ENCODE peak calls at places on chromosomes 12 and 14, in nine cellular contexts. One of them, this sample, is unnamed. For H3K36me3, the result is how much of the 10 kb centered on the place peaks cover.

GRCh38 chr14:52602131-52602530 is 49.5 kb downstream of the GPR137C start:
- DNase-seq in spleen: no peak
- DNase-seq in astrocyte: no peak
- DNase-seq in CD4-positive, CD25-positive, alpha-beta regulatory T cell: no peak
- DNase-seq in adrenal gland: no peak
- DNase-seq in HCT116: no peak
- DNase-seq in cardiac muscle cell: no peak
- DNase-seq in heart right ventricle: no peak
- DNase-seq in GM23248: no peak
- DNase-seq in this sample: no peak

GRCh38 chr14:100617715-100618693 is 30.8 kb upstream of the BEGAIN start:
- DNase-seq in spleen: peak
- DNase-seq in astrocyte: no peak
- DNase-seq in CD4-positive, CD25-positive, alpha-beta regulatory T cell: no peak
- DNase-seq in adrenal gland: peak
- DNase-seq in HCT116: no peak
- DNase-seq in cardiac muscle cell: peak
- DNase-seq in heart right ventricle: peak
- DNase-seq in GM23248: peak
- DNase-seq in this sample: no peak

GRCh38 chr14:80426686-80427085 is 215.4 kb upstream of the DIO2 start:
- DNase-seq in spleen: no peak
- DNase-seq in astrocyte: peak
- DNase-seq in CD4-positive, CD25-positive, alpha-beta regulatory T cell: no peak
- DNase-seq in adrenal gland: no peak
- DNase-seq in HCT116: no peak
- DNase-seq in cardiac muscle cell: peak
- DNase-seq in heart right ventricle: no peak
- DNase-seq in GM23248: peak
- DNase-seq in this sample: no peak

GRCh38 chr14:20460458-20461229 is 590 bp downstream of the PIP4P1 start:
- DNase-seq in spleen: no peak
- DNase-seq in astrocyte: no peak
- DNase-seq in CD4-positive, CD25-positive, alpha-beta regulatory T cell: peak
- DNase-seq in adrenal gland: no peak
- DNase-seq in HCT116: no peak
- DNase-seq in cardiac muscle cell: no peak
- DNase-seq in heart right ventricle: no peak
- DNase-seq in GM23248: peak
- DNase-seq in this sample: peak

GRCh38 chr12:46506961-46507360 is 134.4 kb upstream of the SLC38A2 start:
- DNase-seq in spleen: no peak
- DNase-seq in astrocyte: no peak
- DNase-seq in CD4-positive, CD25-positive, alpha-beta regulatory T cell: no peak
- DNase-seq in adrenal gland: no peak
- DNase-seq in HCT116: no peak
- DNase-seq in cardiac muscle cell: no peak
- DNase-seq in heart right ventricle: no peak
- DNase-seq in GM23248: no peak
- DNase-seq in this sample: no peak

GRCh38 chr14:38108681-38109080 is 99.0 kb upstream of the SSTR1 start:
- DNase-seq in spleen: no peak
- DNase-seq in astrocyte: peak
- DNase-seq in CD4-positive, CD25-positive, alpha-beta regulatory T cell: no peak
- DNase-seq in adrenal gland: no peak
- DNase-seq in HCT116: no peak
- DNase-seq in cardiac muscle cell: no peak
- DNase-seq in heart right ventricle: no peak
- DNase-seq in GM23248: peak
- DNase-seq in this sample: no peak

GRCh38 chr12:64142382-64142781 is 79.7 kb downstream of the KICS2 start:
- DNase-seq in spleen: no peak
- DNase-seq in astrocyte: no peak
- DNase-seq in CD4-positive, CD25-positive, alpha-beta regulatory T cell: no peak
- DNase-seq in adrenal gland: no peak
- DNase-seq in HCT116: no peak
- DNase-seq in cardiac muscle cell: no peak
- DNase-seq in heart right ventricle: no peak
- DNase-seq in GM23248: no peak
- DNase-seq in this sample: no peak

GRCh38 chr12:132477009-132477702 is 12.8 kb upstream of the FBRSL1 start:
- DNase-seq in spleen: no peak
- DNase-seq in astrocyte: no peak
- DNase-seq in CD4-positive, CD25-positive, alpha-beta regulatory T cell: no peak
- DNase-seq in adrenal gland: no peak
- DNase-seq in HCT116: no peak
- DNase-seq in cardiac muscle cell: no peak
- DNase-seq in heart right ventricle: no peak
- DNase-seq in GM23248: no peak
- DNase-seq in this sample: no peak

GRCh38 chr12:90368081-90368480 is 586.9 kb downstream of the CCER1 start:
- DNase-seq in spleen: no peak
- DNase-seq in astrocyte: no peak
- DNase-seq in CD4-positive, CD25-positive, alpha-beta regulatory T cell: no peak
- DNase-seq in adrenal gland: no peak
- DNase-seq in HCT116: no peak
- DNase-seq in cardiac muscle cell: no peak
- DNase-seq in heart right ventricle: no peak
- DNase-seq in GM23248: no peak
- DNase-seq in this sample: no peak

GRCh38 chr14:99129211-99129696 is 142.7 kb downstream of the BCL11B start:
- DNase-seq in spleen: peak
- DNase-seq in astrocyte: no peak
- DNase-seq in CD4-positive, CD25-positive, alpha-beta regulatory T cell: no peak
- DNase-seq in adrenal gland: no peak
- DNase-seq in HCT116: no peak
- DNase-seq in cardiac muscle cell: no peak
- DNase-seq in heart right ventricle: no peak
- DNase-seq in GM23248: no peak
- DNase-seq in this sample: no peak

GRCh38 chr14:53865716-53866115 is 90.9 kb downstream of the BMP4 start:
- DNase-seq in spleen: no peak
- DNase-seq in astrocyte: peak
- DNase-seq in CD4-positive, CD25-positive, alpha-beta regulatory T cell: no peak
- DNase-seq in adrenal gland: no peak
- DNase-seq in HCT116: no peak
- DNase-seq in cardiac muscle cell: peak
- DNase-seq in heart right ventricle: no peak
- DNase-seq in GM23248: no peak
- DNase-seq in this sample: no peak

GRCh38 chr12:862303-862911 is 87.1 kb downstream of the RAD52 start:
- DNase-seq in spleen: no peak
- DNase-seq in astrocyte: no peak
- DNase-seq in CD4-positive, CD25-positive, alpha-beta regulatory T cell: no peak
- DNase-seq in adrenal gland: no peak
- DNase-seq in HCT116: no peak
- DNase-seq in cardiac muscle cell: no peak
- DNase-seq in heart right ventricle: no peak
- DNase-seq in GM23248: no peak
- DNase-seq in this sample: no peak
- H3K36me3 ChIP-seq in spleen: half or more
- H3K36me3 ChIP-seq in astrocyte: under half
- H3K36me3 ChIP-seq in CD4-positive, CD25-positive, alpha-beta regulatory T cell: half or more
- H3K36me3 ChIP-seq in adrenal gland: under half
- H3K36me3 ChIP-seq in HCT116: under half
- H3K36me3 ChIP-seq in cardiac muscle cell: half or more
- H3K36me3 ChIP-seq in heart right ventricle: under half
- H3K36me3 ChIP-seq in GM23248: half or more
- H3K36me3 ChIP-seq in this sample: half or more

DNA sequence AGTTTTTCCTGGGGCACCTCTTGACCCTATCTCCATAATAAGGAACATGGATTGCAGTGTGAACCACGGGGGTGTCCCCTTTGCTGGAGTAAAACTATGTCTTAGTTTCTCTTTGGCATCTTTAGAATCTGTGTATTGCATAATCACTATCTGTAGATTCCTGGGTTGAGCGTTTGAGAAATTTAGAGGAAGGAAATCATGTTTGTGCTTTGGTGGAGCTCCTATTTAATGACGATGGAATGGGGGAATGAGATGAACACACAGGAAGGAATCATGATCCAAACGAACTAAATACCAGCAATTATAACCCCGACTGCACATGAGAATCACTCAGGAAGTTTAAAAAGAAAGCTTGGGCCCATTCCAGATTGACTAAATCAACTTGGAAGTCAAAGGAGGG is 1.3 kb upstream of the MYG1 start:
- DNase-seq in spleen: no peak
- DNase-seq in astrocyte: peak
- DNase-seq in CD4-positive, CD25-positive, alpha-beta regulatory T cell: no peak
- DNase-seq in adrenal gland: peak
- DNase-seq in HCT116: no peak
- DNase-seq in cardiac muscle cell: peak
- DNase-seq in heart right ventricle: no peak
- DNase-seq in GM23248: peak
- DNase-seq in this sample: no peak
- H3K27ac ChIP-seq in spleen: no peak
- H3K27ac ChIP-seq in astrocyte: peak
- H3K27ac ChIP-seq in CD4-positive, CD25-positive, alpha-beta regulatory T cell: no peak
- H3K27ac ChIP-seq in adrenal gland: peak
- H3K27ac ChIP-seq in HCT116: no peak
- H3K27ac ChIP-seq in cardiac muscle cell: no peak
- H3K27ac ChIP-seq in heart right ventricle: no peak
- H3K27ac ChIP-seq in GM23248: peak
- H3K27ac ChIP-seq in this sample: no peak

DNA sequence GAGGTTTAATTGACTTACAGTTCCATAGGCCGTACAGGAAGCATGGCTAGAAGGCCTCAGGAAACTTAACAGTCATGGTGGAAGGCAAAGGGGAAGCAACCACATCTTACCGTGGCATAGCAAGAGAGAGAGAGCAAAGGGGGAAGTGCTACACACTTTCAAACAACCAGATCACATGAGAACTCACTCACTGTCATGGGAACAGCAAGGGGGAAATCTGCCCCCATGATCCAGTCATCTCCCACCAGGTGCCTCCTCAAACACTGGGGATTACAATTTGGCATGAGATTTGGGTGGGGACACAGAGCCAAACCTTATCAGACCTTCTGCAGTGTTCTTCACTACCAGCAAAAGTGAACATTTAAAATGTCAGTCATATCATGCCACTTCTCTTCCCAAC is 58.9 kb downstream of the USP15 start:
- DNase-seq in spleen: no peak
- DNase-seq in astrocyte: no peak
- DNase-seq in CD4-positive, CD25-positive, alpha-beta regulatory T cell: no peak
- DNase-seq in adrenal gland: no peak
- DNase-seq in HCT116: no peak
- DNase-seq in cardiac muscle cell: no peak
- DNase-seq in heart right ventricle: no peak
- DNase-seq in GM23248: no peak
- DNase-seq in this sample: no peak
- H3K36me3 ChIP-seq in spleen: under half
- H3K36me3 ChIP-seq in astrocyte: under half
- H3K36me3 ChIP-seq in CD4-positive, CD25-positive, alpha-beta regulatory T cell: half or more
- H3K36me3 ChIP-seq in adrenal gland: under half
- H3K36me3 ChIP-seq in HCT116: under half
- H3K36me3 ChIP-seq in cardiac muscle cell: under half
- H3K36me3 ChIP-seq in heart right ventricle: under half
- H3K36me3 ChIP-seq in GM23248: under half
- H3K36me3 ChIP-seq in this sample: half or more

GRCh38 chr12:51391047-51391837 is at the start of gene GALNT6:
- DNase-seq in spleen: peak
- DNase-seq in astrocyte: no peak
- DNase-seq in CD4-positive, CD25-positive, alpha-beta regulatory T cell: peak
- DNase-seq in adrenal gland: no peak
- DNase-seq in HCT116: no peak
- DNase-seq in cardiac muscle cell: no peak
- DNase-seq in heart right ventricle: peak
- DNase-seq in GM23248: no peak
- DNase-seq in this sample: peak

GRCh38 chr12:51390457-51391046 is 654 bp downstream of the GALNT6 start:
- DNase-seq in spleen: no peak
- DNase-seq in astrocyte: no peak
- DNase-seq in CD4-positive, CD25-positive, alpha-beta regulatory T cell: no peak
- DNase-seq in adrenal gland: no peak
- DNase-seq in HCT116: no peak
- DNase-seq in cardiac muscle cell: no peak
- DNase-seq in heart right ventricle: no peak
- DNase-seq in GM23248: no peak
- DNase-seq in this sample: no peak

GRCh38 chr12:51389302-51389999 is 1.8 kb downstream of the GALNT6 start:
- DNase-seq in spleen: no peak
- DNase-seq in astrocyte: peak
- DNase-seq in CD4-positive, CD25-positive, alpha-beta regulatory T cell: no peak
- DNase-seq in adrenal gland: no peak
- DNase-seq in HCT116: no peak
- DNase-seq in cardiac muscle cell: no peak
- DNase-seq in heart right ventricle: no peak
- DNase-seq in GM23248: peak
- DNase-seq in this sample: no peak

GRCh38 chr12:51388066-51388799 is 3.0 kb downstream of the GALNT6 start:
- DNase-seq in spleen: no peak
- DNase-seq in astrocyte: peak
- DNase-seq in CD4-positive, CD25-positive, alpha-beta regulatory T cell: no peak
- DNase-seq in adrenal gland: peak
- DNase-seq in HCT116: no peak
- DNase-seq in cardiac muscle cell: peak
- DNase-seq in heart right ventricle: no peak
- DNase-seq in GM23248: peak
- DNase-seq in this sample: no peak

GRCh38 chr12:51388826-51389225 is 2.4 kb downstream of the GALNT6 start:
- DNase-seq in spleen: no peak
- DNase-seq in astrocyte: no peak
- DNase-seq in CD4-positive, CD25-positive, alpha-beta regulatory T cell: no peak
- DNase-seq in adrenal gland: no peak
- DNase-seq in HCT116: no peak
- DNase-seq in cardiac muscle cell: no peak
- DNase-seq in heart right ventricle: no peak
- DNase-seq in GM23248: no peak
- DNase-seq in this sample: no peak
- H3K27ac ChIP-seq in spleen: no peak
- H3K27ac ChIP-seq in astrocyte: no peak
- H3K27ac ChIP-seq in CD4-positive, CD25-positive, alpha-beta regulatory T cell: no peak
- H3K27ac ChIP-seq in adrenal gland: no peak
- H3K27ac ChIP-seq in HCT116: no peak
- H3K27ac ChIP-seq in cardiac muscle cell: no peak
- H3K27ac ChIP-seq in heart right ventricle: no peak
- H3K27ac ChIP-seq in GM23248: peak
- H3K27ac ChIP-seq in this sample: no peak

GRCh38 chr12:68814490-68815231 is 6.7 kb downstream of the MDM2 start:
- DNase-seq in spleen: no peak
- DNase-seq in astrocyte: no peak
- DNase-seq in CD4-positive, CD25-positive, alpha-beta regulatory T cell: no peak
- DNase-seq in adrenal gland: no peak
- DNase-seq in HCT116: no peak
- DNase-seq in cardiac muscle cell: no peak
- DNase-seq in heart right ventricle: no peak
- DNase-seq in GM23248: no peak
- DNase-seq in this sample: no peak
- H3K36me3 ChIP-seq in spleen: half or more
- H3K36me3 ChIP-seq in astrocyte: half or more
- H3K36me3 ChIP-seq in CD4-positive, CD25-positive, alpha-beta regulatory T cell: half or more
- H3K36me3 ChIP-seq in adrenal gland: half or more
- H3K36me3 ChIP-seq in HCT116: under half
- H3K36me3 ChIP-seq in cardiac muscle cell: half or more
- H3K36me3 ChIP-seq in heart right ventricle: under half
- H3K36me3 ChIP-seq in GM23248: half or more
- H3K36me3 ChIP-seq in this sample: under half

GRCh38 chr14:61453103-61453767 is 131.9 kb downstream of the PRKCH start:
- DNase-seq in spleen: no peak
- DNase-seq in astrocyte: no peak
- DNase-seq in CD4-positive, CD25-positive, alpha-beta regulatory T cell: no peak
- DNase-seq in adrenal gland: no peak
- DNase-seq in HCT116: no peak
- DNase-seq in cardiac muscle cell: no peak
- DNase-seq in heart right ventricle: no peak
- DNase-seq in GM23248: no peak
- DNase-seq in this sample: no peak
- H3K27ac ChIP-seq in spleen: no peak
- H3K27ac ChIP-seq in astrocyte: no peak
- H3K27ac ChIP-seq in CD4-positive, CD25-positive, alpha-beta regulatory T cell: peak
- H3K27ac ChIP-seq in adrenal gland: no peak
- H3K27ac ChIP-seq in HCT116: no peak
- H3K27ac ChIP-seq in cardiac muscle cell: no peak
- H3K27ac ChIP-seq in heart right ventricle: no peak
- H3K27ac ChIP-seq in GM23248: no peak
- H3K27ac ChIP-seq in this sample: no peak

GRCh38 chr14:73955674-73956073 is 5.6 kb downstream of the COQ6 start:
- DNase-seq in spleen: no peak
- DNase-seq in astrocyte: no peak
- DNase-seq in CD4-positive, CD25-positive, alpha-beta regulatory T cell: no peak
- DNase-seq in adrenal gland: no peak
- DNase-seq in HCT116: no peak
- DNase-seq in cardiac muscle cell: no peak
- DNase-seq in heart right ventricle: no peak
- DNase-seq in GM23248: no peak
- DNase-seq in this sample: no peak
- H3K36me3 ChIP-seq in spleen: half or more
- H3K36me3 ChIP-seq in astrocyte: under half
- H3K36me3 ChIP-seq in CD4-positive, CD25-positive, alpha-beta regulatory T cell: half or more
- H3K36me3 ChIP-seq in adrenal gland: half or more
- H3K36me3 ChIP-seq in HCT116: under half
- H3K36me3 ChIP-seq in cardiac muscle cell: under half
- H3K36me3 ChIP-seq in heart right ventricle: under half
- H3K36me3 ChIP-seq in GM23248: under half
- H3K36me3 ChIP-seq in this sample: under half

This sample was measured in Karpas-422.